ENCODE peak calls at places on chromosomes 11 and 22, in nine cellular contexts. L is dorsolateral prefrontal cortex, T is AG04449, Y is progenitor cell of endocrine pancreas, S is cardiac fibroblast, W is fibroblast of villous mesenchyme, U is GM20000, P is fibroblast of the aortic adventitia, F is psoas muscle. B is an unnamed sample.

GRCh38 chr11:132379540-132379939 is 1009.1 kb downstream of the NTM start:
- DNase-seq in W (no peak), Y (no peak), L (no peak), P (no peak), U (no peak), F (no peak), T (no peak), S (no peak), B (no peak)

GRCh38 chr11:79092791-79093313 is 348.0 kb downstream of the TENM4 start:
- DNase-seq in T (peak; percentile 99), F (peak; percentile 23), P (peak; percentile 100), L (peak; percentile 36), U (no peak), W (peak; percentile 88), S (peak; percentile 95), Y (no peak), B (no peak)

GRCh38 chr11:84398017-84398626 is 1112.0 kb upstream of the CCDC90B start:
- DNase-seq in Y (no peak), T (no peak), U (peak; percentile 9), L (no peak), W (peak; percentile 0), S (peak; percentile 66), F (no peak), P (peak; percentile 76), B (no peak)

GRCh38 chr11:111307472-111308108 is 9.2 kb downstream of the POU2AF3 start:
- DNase-seq in W (no peak), F (no peak), L (no peak), T (no peak), Y (no peak), U (no peak), P (no peak), S (no peak), B (no peak)

GRCh38 chr11:6027501-6027900 is 3.1 kb downstream of the OR56A1 start:
- DNase-seq in Y (no peak), U (no peak), P (peak; percentile 2), W (no peak), F (no peak), S (no peak), L (no peak), T (no peak), B (no peak)

GRCh38 chr22:39808087-39808486 is 85.5 kb downstream of the ENTHD1 start:
- DNase-seq in W (peak; percentile 43), Y (no peak), F (no peak), P (peak; percentile 30), L (no peak), T (no peak), S (peak; percentile 26), U (no peak), B (no peak)

GRCh38 chr22:23240639-23241389 is 60.5 kb downstream of the BCR start:
- DNase-seq in Y (no peak), S (peak; percentile 32), P (no peak), F (no peak), L (no peak), T (no peak), U (no peak), W (no peak), B (no peak)

GRCh38 chr11:19920982-19921381 is 208.3 kb downstream of the NAV2 start:
- DNase-seq in S (no peak), U (no peak), F (no peak), L (no peak), T (no peak), W (no peak), P (no peak), Y (no peak), B (no peak)

GRCh38 chr11:61728940-61729219 is 23.6 kb upstream of the MYRF start:
- DNase-seq in U (peak; percentile 53), S (peak; percentile 43), W (peak; percentile 26), T (no peak), Y (no peak), L (no peak), P (peak; percentile 30), F (no peak), B (peak; percentile 53)

GRCh38 chr11:126918556-126918955 is 82.0 kb downstream of the KIRREL3 start:
- DNase-seq in L (no peak), T (no peak), P (peak; percentile 42), U (no peak), Y (no peak), W (no peak), S (no peak), F (no peak), B (no peak)

GRCh38 chr11:126924381-126924780 is 76.2 kb downstream of the KIRREL3 start:
- DNase-seq in L (no peak), U (no peak), F (no peak), P (no peak), S (no peak), T (no peak), W (no peak), Y (no peak), B (no peak)

GRCh38 chr11:126919147-126919823 is 81.3 kb downstream of the KIRREL3 start:
- DNase-seq in S (no peak), T (no peak), W (no peak), U (no peak), P (no peak), Y (no peak), L (no peak), F (no peak), B (no peak)

GRCh38 chr11:126917531-126918204 is 82.9 kb downstream of the KIRREL3 start:
- DNase-seq in F (no peak), W (peak; percentile 87), T (peak; percentile 98), L (peak; percentile 38), S (peak; percentile 77), Y (no peak), U (no peak), P (peak; percentile 87), B (no peak)

GRCh38 chr11:126920833-126921232 is 79.7 kb downstream of the KIRREL3 start:
- DNase-seq in P (no peak), U (no peak), L (no peak), Y (no peak), S (no peak), T (no peak), F (no peak), W (no peak), B (no peak)
- TF ChIP-seq CTCF in P (no peak), U (no peak), L (no peak), Y (no peak), S (no peak), T (no peak), F (no peak), W (no peak), B (no peak)

GRCh38 chr11:44658451-44658850 is 68.3 kb upstream of the TSPAN18 start:
- DNase-seq in P (no peak), L (no peak), Y (no peak), F (no peak), W (peak; percentile 11), S (peak; percentile 26), T (no peak), U (peak; percentile 54), B (no peak)
- TF ChIP-seq CTCF in P (no peak), L (no peak), Y (peak; percentile 32), F (no peak), W (peak; percentile 36), S (peak; percentile 36), T (peak; percentile 32), U (peak; percentile 60), B (peak; percentile 34)

GRCh38 chr11:68966894-68967780 is 13.6 kb downstream of the MRGPRD start:
- DNase-seq in U (no peak), Y (no peak), L (no peak), S (no peak), P (no peak), T (no peak), F (no peak), W (no peak), B (no peak)

GRCh38 chr11:68965901-68966868 is 14.6 kb downstream of the MRGPRD start:
- DNase-seq in U (no peak), T (no peak), S (no peak), L (no peak), F (no peak), Y (no peak), W (no peak), P (no peak), B (no peak)

GRCh38 chr11:68969386-68969785 is 11.4 kb downstream of the MRGPRD start:
- DNase-seq in P (no peak), F (no peak), T (no peak), Y (no peak), W (no peak), L (no peak), S (no peak), U (no peak), B (no peak)

GRCh38 chr11:68970921-68971636 is 9.7 kb downstream of the MRGPRD start:
- DNase-seq in U (no peak), S (no peak), W (no peak), T (no peak), P (no peak), F (no peak), L (no peak), Y (no peak), B (no peak)

GRCh38 chr11:68968306-68969255 is 12.2 kb downstream of the MRGPRD start:
- DNase-seq in S (no peak), T (no peak), P (peak; percentile 26), Y (no peak), F (no peak), U (no peak), L (no peak), W (no peak), B (no peak)
- TF ChIP-seq CTCF in S (no peak), T (peak; percentile 12), P (no peak), Y (no peak), F (no peak), U (no peak), L (no peak), W (peak; percentile 36), B (no peak)

GRCh38 chr11:71250512-71251158 is 1.7 kb downstream of the SHANK2 start:
- DNase-seq in F (no peak), U (no peak), L (no peak), W (no peak), Y (no peak), S (no peak), P (no peak), T (no peak), B (no peak)

GRCh38 chr11:71252434-71252781 is at the start of gene SHANK2:
- DNase-seq in T (no peak), Y (peak; percentile 47), W (no peak), L (no peak), F (no peak), S (no peak), P (no peak), U (no peak), B (no peak)

GRCh38 chr11:71252782-71253730 is 679 bp upstream of the SHANK2 start:
- DNase-seq in W (peak; percentile 59), L (no peak), U (no peak), P (peak; percentile 64), F (no peak), T (peak; percentile 37), Y (peak; percentile 37), S (peak; percentile 58), B (no peak)

GRCh38 chr11:71251159-71251721 is 1.1 kb downstream of the SHANK2 start:
- DNase-seq in F (no peak), T (no peak), U (peak; percentile 48), L (no peak), W (no peak), S (peak; percentile 19), Y (no peak), P (no peak), B (no peak)

DNA sequence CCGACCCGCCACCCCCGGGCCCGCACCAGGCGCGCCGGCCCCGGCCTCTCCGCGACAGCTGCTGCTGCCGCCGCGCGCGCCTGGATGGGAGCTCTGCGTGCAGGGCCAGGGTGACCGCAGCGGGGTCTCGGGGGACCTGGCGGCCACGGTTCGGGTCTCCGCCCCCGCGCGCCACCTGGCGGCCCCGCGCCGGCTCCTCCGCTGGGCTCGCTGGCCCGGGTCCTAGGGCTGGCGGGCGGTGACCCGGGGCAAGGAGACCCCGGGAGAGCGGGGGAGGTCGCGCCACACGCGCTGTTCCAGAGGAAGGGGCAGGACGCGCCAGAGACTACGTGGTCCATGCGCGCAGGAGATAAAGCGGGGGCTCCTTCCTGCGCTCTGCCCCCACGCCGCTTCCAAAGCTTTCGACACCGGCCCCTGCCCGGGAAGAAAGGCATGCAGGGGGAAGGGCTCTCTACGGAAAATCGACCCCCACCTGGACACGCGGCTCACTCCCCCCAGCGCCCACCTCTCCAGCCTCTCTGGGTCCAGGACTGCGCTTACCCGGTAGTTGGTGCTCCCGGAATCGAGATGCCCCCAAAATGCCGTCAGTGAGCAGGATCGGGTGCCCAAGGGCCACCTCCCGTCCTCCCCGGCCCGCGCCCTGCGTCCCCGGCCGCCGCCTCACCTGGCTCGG is 480 bp downstream of the SHANK2 start:
- DNase-seq in W (no peak), F (no peak), T (no peak), Y (peak; percentile 78), P (no peak), S (no peak), L (no peak), U (peak; percentile 78), B (peak; percentile 48)
- TF ChIP-seq CTCF in W (peak; percentile 34), F (no peak), T (no peak), Y (peak; percentile 80), P (no peak), S (no peak), L (peak; percentile 40), U (no peak), B (peak; percentile 11)

B was measured in GM10248.